ENCODE peak calls at places on chromosomes 3 and 15, in six cellular contexts. Y is GM12878, K is A549, P is K562, V is endothelial cell of umbilical vein, U is HepG2. O is an unnamed sample.

GRCh38 chr3:119810018-119810435 is 28.1 kb downstream of the NR1I2 start:
- DNase-seq in Y (peak), P (no peak), V (peak), U (no peak), K (no peak), O (no peak)

GRCh38 chr3:47578119-47578630 is 490 bp downstream of the CSPG5 start:
- DNase-seq in Y (no peak), V (no peak), K (peak), U (no peak), P (peak), O (peak)

GRCh38 chr15:72554471-72555425 is 80.6 kb downstream of the ARIH1 start:
- DNase-seq in V (peak), K (no peak), Y (no peak), P (no peak), U (peak), O (no peak)

GRCh38 chr3:97579365-97579764 is 185.2 kb upstream of the ARL6 start:
- DNase-seq in Y (peak), U (no peak), V (no peak), P (no peak), K (no peak), O (peak)

GRCh38 chr3:133992385-133992784 is 37.3 kb downstream of the SLCO2A1 start:
- DNase-seq in Y (no peak), P (no peak), U (no peak), V (no peak), K (no peak), O (no peak)

GRCh38 chr3:142566096-142566495 is 12.4 kb downstream of the ATR start:
- DNase-seq in Y (no peak), U (no peak), P (no peak), V (no peak), K (no peak), O (no peak)

GRCh38 chr15:42358141-42358540 is 1.2 kb upstream of the CAPN3 start:
- DNase-seq in V (no peak), K (no peak), P (no peak), Y (no peak), U (no peak), O (no peak)

GRCh38 chr3:27094721-27095120 is 274.5 kb downstream of the NEK10 start:
- DNase-seq in Y (no peak), U (no peak), P (no peak), V (peak), K (no peak), O (peak)

GRCh38 chr3:195356151-195357086 is 85.5 kb upstream of the XXYLT1 start:
- DNase-seq in K (no peak), U (no peak), V (no peak), Y (no peak), P (no peak), O (no peak)

GRCh38 chr3:160260587-160261270 is 35.5 kb downstream of the C3orf80 start:
- DNase-seq in V (no peak), Y (no peak), U (no peak), K (no peak), P (no peak), O (no peak)

GRCh38 chr3:194450341-194450740 is 36.5 kb downstream of the ATP13A3 start:
- DNase-seq in P (no peak), U (no peak), V (no peak), K (no peak), Y (no peak), O (no peak)

GRCh38 chr3:100437879-100438622 is 36.7 kb downstream of the LNP1 start:
- DNase-seq in U (no peak), K (no peak), Y (no peak), P (no peak), V (no peak), O (no peak)

GRCh38 chr3:43755511-43756200 is 64.9 kb downstream of the ABHD5 start:
- DNase-seq in K (no peak), P (no peak), Y (no peak), U (no peak), V (no peak), O (no peak)
- TF ChIP-seq MYC in K (no peak), P (no peak), Y (no peak), U (no peak), V (no peak), O (no peak)

DNA sequence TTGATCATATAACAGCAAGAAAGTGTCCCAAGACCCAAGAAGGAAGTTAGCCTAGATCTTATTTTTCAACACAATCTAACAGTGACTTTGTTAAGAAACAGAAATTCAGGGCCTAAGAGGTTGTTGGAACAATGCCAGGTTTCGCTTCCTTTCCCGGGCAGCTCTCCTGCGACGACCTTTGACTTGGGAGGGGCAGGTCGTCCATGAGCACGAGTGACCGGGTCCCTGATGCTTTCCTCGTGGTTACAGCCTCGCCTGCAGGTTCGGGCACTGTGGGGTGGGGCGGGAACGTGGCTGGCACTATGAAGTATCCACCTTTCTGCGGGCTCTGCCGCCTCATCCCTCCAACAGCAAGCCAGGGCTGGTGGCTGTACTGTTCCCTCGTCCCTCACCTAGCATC is 90.1 kb upstream of the RGMA start:
- DNase-seq in Y (peak), V (no peak), U (no peak), P (peak), K (no peak), O (peak)
- TF ChIP-seq MAX in Y (no peak), V (no peak), U (no peak), P (no peak), K (no peak), O (no peak)

DNA sequence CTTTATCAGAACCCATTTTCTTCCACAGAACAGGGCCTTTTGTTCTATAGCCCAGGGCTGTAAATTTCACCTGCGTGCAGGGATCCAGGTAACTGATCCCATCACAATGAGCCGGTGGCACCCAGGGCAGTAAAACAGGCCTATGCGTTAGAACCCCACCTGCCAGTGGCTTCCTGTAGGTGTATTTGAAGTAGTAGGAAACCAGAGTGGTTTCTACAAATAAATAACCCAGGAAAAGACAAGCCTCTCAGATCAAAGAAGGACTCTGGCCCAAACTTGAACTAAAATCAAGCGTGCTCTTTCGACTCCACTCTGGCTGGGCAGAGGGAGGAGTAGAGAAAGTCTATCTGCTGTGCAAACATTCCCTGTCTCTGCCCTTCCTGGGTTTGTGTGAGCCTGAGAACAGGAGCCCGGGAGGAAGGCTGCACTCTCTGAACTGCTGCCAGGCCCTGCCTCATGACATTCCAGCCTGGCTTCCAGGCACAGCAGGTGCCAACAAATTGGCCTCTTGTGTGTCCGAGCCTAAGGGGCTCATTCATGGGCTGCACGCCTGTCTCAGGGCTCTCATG is 77.7 kb downstream of the CEMIP start:
- DNase-seq in Y (no peak), K (peak), U (peak), V (no peak), P (no peak), O (no peak)
- TF ChIP-seq MYC in Y (no peak), K (no peak), U (peak), V (no peak), P (no peak), O (no peak)

GRCh38 chr15:55742498-55742926 is 440 bp downstream of the PRTG start:
- DNase-seq in Y (no peak), V (peak), K (peak), P (no peak), U (no peak), O (peak)

GRCh38 chr15:55744026-55744655 is 1.2 kb upstream of the PRTG start:
- DNase-seq in K (no peak), V (no peak), Y (no peak), U (no peak), P (no peak), O (no peak)

GRCh38 chr15:55743615-55743978 is 645 bp upstream of the PRTG start:
- DNase-seq in Y (no peak), K (peak), U (no peak), P (no peak), V (peak), O (no peak)

GRCh38 chr15:55741592-55742497 is 1.1 kb downstream of the PRTG start:
- DNase-seq in V (peak), P (no peak), Y (no peak), K (peak), U (peak), O (no peak)

DNA sequence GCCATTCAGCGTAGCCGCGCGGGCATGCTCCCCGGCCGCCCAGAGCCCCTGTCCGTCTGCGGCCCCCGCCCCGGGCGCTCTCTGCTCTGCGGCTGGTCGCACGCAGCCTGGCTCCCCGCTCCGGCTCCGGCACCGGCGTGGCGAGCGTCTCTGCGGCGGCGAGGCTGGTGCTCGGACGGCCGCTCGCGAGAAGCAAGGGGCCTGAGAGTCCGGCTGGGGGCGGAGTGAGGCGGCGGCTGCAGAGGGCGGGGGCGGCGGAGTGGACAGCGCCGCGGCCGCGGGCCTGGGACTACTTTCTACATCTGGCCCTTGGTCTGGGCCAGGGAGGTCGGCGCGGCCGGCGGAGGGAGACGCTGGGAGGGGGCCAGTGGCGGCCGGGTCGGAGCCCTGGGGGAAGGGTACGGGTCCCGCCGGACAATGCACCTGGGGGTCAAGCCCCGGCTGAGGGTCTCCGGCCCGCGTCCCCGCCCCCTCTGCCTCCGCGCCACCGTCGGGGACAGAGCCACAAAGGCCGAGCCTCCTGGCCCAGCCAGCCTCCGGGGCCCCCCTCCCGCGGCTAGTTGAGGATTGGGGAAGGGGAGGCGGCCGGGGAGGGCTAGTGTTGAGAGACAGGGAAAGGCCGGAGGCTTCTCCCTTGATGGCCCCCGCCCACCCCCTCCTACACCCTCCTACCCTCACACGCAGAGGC is at the start of gene PRTG:
- DNase-seq in Y (no peak), U (peak), P (peak), V (peak), K (peak), O (no peak)
- TF ChIP-seq MAX in Y (no peak), U (peak), P (no peak), V (no peak), K (peak), O (no peak)

DNA sequence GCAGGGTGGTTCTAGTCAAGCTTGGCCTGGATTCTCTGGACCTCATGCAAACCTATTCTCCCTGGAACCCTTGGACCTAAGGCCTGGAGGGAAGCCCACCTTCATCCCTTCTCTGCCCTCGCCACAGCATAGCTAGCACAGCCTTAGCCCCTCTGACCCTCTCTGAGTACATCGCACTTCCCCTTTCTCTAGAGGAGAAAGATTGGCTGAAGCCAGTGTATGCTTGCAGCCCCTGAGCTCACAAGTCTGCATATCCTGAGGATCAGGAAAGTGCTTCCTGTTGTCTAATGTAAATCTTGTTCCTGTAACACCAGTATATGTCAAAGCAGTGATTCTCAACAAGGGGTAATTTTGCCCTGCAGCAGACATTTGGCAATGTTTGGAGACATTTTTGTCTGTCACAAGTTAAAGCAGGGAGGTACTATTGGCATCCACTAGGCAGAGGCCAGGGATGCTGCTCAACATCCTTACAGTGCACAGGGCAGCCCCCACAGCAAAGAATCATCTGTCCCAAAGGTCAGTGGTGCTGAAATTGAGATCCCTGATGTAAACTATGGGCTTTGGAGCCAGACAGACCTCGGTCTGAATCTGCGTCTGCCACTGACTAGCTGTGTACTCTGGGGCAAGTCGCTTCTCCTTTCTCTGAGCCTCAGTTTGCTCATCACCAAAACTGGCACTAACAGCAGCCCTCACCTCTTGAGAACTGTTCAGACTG is 2.2 kb upstream of the PRKCD start:
- DNase-seq in U (no peak), K (no peak), Y (no peak), P (no peak), V (no peak), O (peak)
- TF ChIP-seq MYC in U (no peak), K (no peak), Y (no peak), P (no peak), V (no peak), O (no peak)

GRCh38 chr3:147397155-147397888 is 9.0 kb downstream of the ZIC4 start:
- DNase-seq in V (no peak), K (no peak), U (no peak), P (no peak), Y (no peak), O (no peak)

GRCh38 chr3:147397911-147398809 is 8.2 kb downstream of the ZIC4 start:
- DNase-seq in V (no peak), K (no peak), U (no peak), P (no peak), Y (no peak), O (no peak)

GRCh38 chr3:147400999-147401398 is 5.3 kb downstream of the ZIC4 start:
- DNase-seq in V (no peak), K (no peak), U (no peak), P (no peak), Y (no peak), O (no peak)

GRCh38 chr3:147400111-147400510 is 6.2 kb downstream of the ZIC4 start:
- DNase-seq in P (no peak), U (no peak), V (no peak), K (no peak), Y (no peak), O (no peak)

DNA sequence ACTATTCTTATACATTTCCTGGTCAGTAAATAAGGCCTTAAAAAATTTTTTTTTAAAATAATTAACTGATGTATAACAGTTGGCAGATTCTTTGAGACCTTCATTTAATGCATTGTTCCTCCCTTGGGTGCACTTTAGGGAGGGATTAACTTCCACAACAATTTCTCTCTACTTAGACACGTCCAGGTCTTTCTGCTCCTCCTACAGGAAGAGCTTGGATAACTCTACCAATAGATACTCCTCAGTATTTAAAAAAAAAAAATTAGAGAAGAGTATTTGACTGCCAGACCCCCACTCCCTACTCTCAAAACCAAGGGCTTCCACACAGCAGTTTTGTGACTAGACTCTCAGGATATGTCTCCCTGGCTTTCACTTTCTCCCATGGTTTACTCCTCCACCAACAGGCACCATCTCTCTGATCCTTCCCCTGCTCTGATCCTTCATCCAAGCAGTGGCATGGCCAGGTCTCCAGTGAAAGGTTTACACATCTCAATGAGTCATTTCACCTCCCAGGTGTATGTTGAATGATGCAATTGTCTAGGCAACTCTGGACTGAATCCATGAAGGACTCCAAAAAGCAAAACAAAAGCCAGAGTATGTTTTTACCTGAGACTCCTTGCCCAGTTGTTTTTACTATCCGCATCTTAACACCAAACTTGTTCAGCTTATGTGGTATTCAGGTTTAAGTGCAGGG is 7.4 kb downstream of the ZIC4 start:
- DNase-seq in P (no peak), K (no peak), Y (no peak), U (no peak), V (no peak), O (no peak)
- TF ChIP-seq MAX in P (no peak), K (no peak), Y (no peak), U (no peak), V (no peak), O (no peak)

GRCh38 chr3:84666468-84666867 is 292.3 kb upstream of the CADM2 start:
- DNase-seq in Y (no peak), K (no peak), V (no peak), U (no peak), P (no peak), O (no peak)
- TF ChIP-seq MYC in Y (no peak), K (no peak), V (no peak), U (no peak), P (no peak), O (no peak)

GRCh38 chr15:75202251-75203016 is 752 bp downstream of the C15orf39 start:
- DNase-seq in U (peak), V (peak), P (peak), K (peak), Y (no peak), O (peak)
- TF ChIP-seq MAX in U (peak), V (peak), P (peak), K (peak), Y (peak), O (peak)

GRCh38 chr15:79524531-79524930 is 92.4 kb downstream of the MINAR1 start:
- DNase-seq in K (no peak), U (no peak), P (no peak), Y (no peak), V (no peak), O (no peak)
- TF ChIP-seq MYC in K (no peak), U (no peak), P (no peak), Y (no peak), V (no peak), O (no peak)

O was measured in NB4.